ENCODE peak calls at places on chromosomes 3 and 15, in nine cellular contexts. F is GM20000, D is IMR-90, V is ovary, B is heart right ventricle, P is GM06990, C is WERI-Rb-1, S is AG09319, E is adrenal gland. G is an unnamed sample.

GRCh38 chr3:124985358-124985757 is 50.8 kb upstream of the MUC13 start:
- DNase-seq in F (no peak), D (peak), V (no peak), B (no peak), P (no peak), C (no peak), S (no peak), E (no peak), G (no peak)

GRCh38 chr3:155302891-155303290 is 9.4 kb upstream of the STRIT1 start:
- DNase-seq in F (no peak), D (no peak), V (no peak), B (no peak), P (no peak), C (no peak), S (no peak), E (no peak), G (no peak)

GRCh38 chr3:173876476-173876875 is 478.9 kb downstream of the NLGN1 start:
- DNase-seq in F (no peak), D (no peak), V (no peak), B (no peak), P (no peak), C (no peak), S (no peak), E (no peak), G (no peak)

GRCh38 chr15:63054281-63054683 is 11.7 kb downstream of the TPM1 start:
- DNase-seq in F (no peak), D (no peak), V (no peak), B (no peak), P (no peak), C (no peak), S (no peak), E (no peak), G (no peak)

GRCh38 chr3:62373215-62373614 is at the start of gene FEZF2:
- DNase-seq in F (peak), D (no peak), V (no peak), B (no peak), P (no peak), C (no peak), S (no peak), E (no peak), G (no peak)

GRCh38 chr3:71585126-71585525 is 1.6 kb upstream of the FOXP1 start:
- DNase-seq in F (no peak), D (no peak), V (no peak), B (no peak), P (no peak), C (no peak), S (no peak), E (peak), G (no peak)

GRCh38 chr3:174168026-174168425 is 691.1 kb upstream of the NAALADL2 start:
- DNase-seq in F (no peak), D (no peak), V (no peak), B (no peak), P (no peak), C (no peak), S (no peak), E (no peak), G (no peak)

GRCh38 chr3:71525376-71525775 is 58.2 kb downstream of the FOXP1 start:
- DNase-seq in F (no peak), D (no peak), V (no peak), B (no peak), P (no peak), C (no peak), S (no peak), E (no peak), G (no peak)

GRCh38 chr3:61315874-61316273 is 64.6 kb upstream of the FHIT start:
- DNase-seq in F (no peak), D (no peak), V (no peak), B (no peak), P (no peak), C (no peak), S (no peak), E (peak), G (no peak)

GRCh38 chr15:68518785-68519430 is 59.9 kb upstream of the CORO2B start:
- DNase-seq in F (no peak), D (no peak), V (no peak), B (no peak), P (peak), C (no peak), S (no peak), E (no peak), G (no peak)

GRCh38 chr15:80504931-80505330 is 100.7 kb downstream of the ARNT2 start:
- DNase-seq in F (no peak), D (no peak), V (no peak), B (no peak), P (no peak), C (no peak), S (no peak), E (no peak), G (no peak)

GRCh38 chr15:23504003-23504402 is 57.0 kb upstream of the GOLGA6L2 start:
- DNase-seq in F (no peak), D (no peak), V (no peak), B (no peak), P (no peak), C (no peak), S (no peak), E (no peak), G (no peak)

GRCh38 chr3:191774485-191774884 is 313.5 kb downstream of the PYDC2 start:
- DNase-seq in F (no peak), D (no peak), V (no peak), B (no peak), P (no peak), C (no peak), S (no peak), E (peak), G (no peak)

GRCh38 chr3:188123170-188123920 is 30.6 kb upstream of the LPP start:
- DNase-seq in F (no peak), D (peak), V (no peak), B (no peak), P (no peak), C (no peak), S (no peak), E (no peak), G (no peak)

GRCh38 chr3:13831386-13831996 is 48.4 kb downstream of the WNT7A start:
- DNase-seq in F (no peak), D (no peak), V (no peak), B (no peak), P (no peak), C (no peak), S (no peak), E (no peak), G (no peak)

GRCh38 chr15:25093455-25094029 is 138.8 kb downstream of the SNRPN start:
- DNase-seq in F (no peak), D (no peak), V (no peak), B (no peak), P (no peak), C (no peak), S (no peak), E (no peak), G (no peak)

GRCh38 chr15:70375006-70375409 is 277.3 kb upstream of the TLE3 start:
- DNase-seq in F (no peak), D (no peak), V (no peak), B (no peak), P (no peak), C (no peak), S (no peak), E (peak), G (no peak)

GRCh38 chr3:149291178-149291577 is 42.3 kb downstream of the TM4SF18 start:
- DNase-seq in F (peak), D (no peak), V (no peak), B (no peak), P (no peak), C (no peak), S (no peak), E (no peak), G (no peak)

GRCh38 chr3:141876891-141877561 is 583 bp downstream of the ATP1B3 start:
- DNase-seq in F (peak), D (peak), V (peak), B (peak), P (peak), C (peak), S (no peak), E (peak), G (peak)

GRCh38 chr15:81410318-81410753 is 36.3 kb upstream of the TMC3 start:
- DNase-seq in F (peak), D (peak), V (peak), B (peak), P (no peak), C (peak), S (peak), E (peak), G (no peak)

GRCh38 chr15:91535856-91536500 is 317.5 kb upstream of the SLCO3A1 start:
- DNase-seq in F (no peak), D (no peak), V (no peak), B (no peak), P (no peak), C (no peak), S (no peak), E (no peak), G (no peak)

GRCh38 chr3:14660942-14661341 is 9.4 kb downstream of the CCDC174 start:
- DNase-seq in F (no peak), D (no peak), V (no peak), B (no peak), P (no peak), C (no peak), S (no peak), E (no peak), G (no peak)

GRCh38 chr3:184741259-184741556 is 29.3 kb upstream of the MAGEF1 start:
- DNase-seq in F (no peak), D (no peak), V (peak), B (no peak), P (no peak), C (no peak), S (no peak), E (no peak), G (no peak)

GRCh38 chr15:40756938-40757337 is 1.9 kb upstream of the RMDN3 start:
- DNase-seq in F (no peak), D (no peak), V (no peak), B (no peak), P (no peak), C (no peak), S (no peak), E (no peak), G (no peak)

GRCh38 chr15:53586815-53587214 is 172.6 kb downstream of the WDR72 start:
- DNase-seq in F (peak), D (no peak), V (no peak), B (no peak), P (no peak), C (peak), S (no peak), E (peak), G (no peak)

GRCh38 chr3:12413721-12414255 is 70.5 kb upstream of the TSEN2 start:
- DNase-seq in F (no peak), D (no peak), V (no peak), B (no peak), P (no peak), C (no peak), S (no peak), E (no peak), G (no peak)

GRCh38 chr3:62659660-62660059 is 215.6 kb downstream of the CADPS start:
- DNase-seq in F (no peak), D (no peak), V (no peak), B (no peak), P (no peak), C (no peak), S (no peak), E (no peak), G (no peak)

GRCh38 chr3:128327606-128328031 is 139.1 kb downstream of the DNAJB8 start:
- DNase-seq in F (no peak), D (no peak), V (no peak), B (no peak), P (no peak), C (no peak), S (no peak), E (no peak), G (no peak)

GRCh38 chr3:52041118-52041847 is 15.1 kb downstream of the DUSP7 start:
- DNase-seq in F (no peak), D (no peak), V (no peak), B (no peak), P (no peak), C (peak), S (no peak), E (no peak), G (no peak)

GRCh38 chr3:2166552-2166951 is 67.9 kb downstream of the CNTN4 start:
- DNase-seq in F (no peak), D (no peak), V (no peak), B (no peak), P (no peak), C (no peak), S (no peak), E (no peak), G (no peak)
- TF ChIP-seq CTCF in F (no peak), D (no peak), V (no peak), B (no peak), P (peak), C (peak), S (no peak), E (no peak), G (no peak)

DNA sequence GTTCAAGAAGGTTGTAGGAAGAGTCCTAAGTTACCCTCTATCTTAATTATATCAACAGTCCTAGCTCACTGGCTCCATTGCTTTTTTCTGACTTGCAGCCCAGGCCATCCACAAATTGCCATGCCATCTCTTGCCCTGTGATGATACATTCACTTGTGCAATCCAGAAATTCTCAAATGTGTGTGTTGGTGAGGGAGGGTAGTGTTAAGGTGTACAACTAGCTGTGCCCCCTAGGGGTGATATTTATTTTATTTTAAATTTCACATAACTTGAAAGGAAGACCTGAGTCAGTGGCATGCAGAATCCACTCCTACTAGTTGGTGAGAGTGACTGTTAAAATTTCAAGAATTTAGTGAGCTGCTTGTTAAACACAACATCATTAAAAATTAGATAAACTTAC is 156.1 kb upstream of the ANKRD28 start:
- DNase-seq in F (peak), D (no peak), V (no peak), B (no peak), P (no peak), C (no peak), S (no peak), E (no peak), G (no peak)
- TF ChIP-seq CTCF in F (no peak), D (no peak), V (no peak), B (no peak), P (peak), C (no peak), S (no peak), E (no peak), G (no peak)

DNA sequence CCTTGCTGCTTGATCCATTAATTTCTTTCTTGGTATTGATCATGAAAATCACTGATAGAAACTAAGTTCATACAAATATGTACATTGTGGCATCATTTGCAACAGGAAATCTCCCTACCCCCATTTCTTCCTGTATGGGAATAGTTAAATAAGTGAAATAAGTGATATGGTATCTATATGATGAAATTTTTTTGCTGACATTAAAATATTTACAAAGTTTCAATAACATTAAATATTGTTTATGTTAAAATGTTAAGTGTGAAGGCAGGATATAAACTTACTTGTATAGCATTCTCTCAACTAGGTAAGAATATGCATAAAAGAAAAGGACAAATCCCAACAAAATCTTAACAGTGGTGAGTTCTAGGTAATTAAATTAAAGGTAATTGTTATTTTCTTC is 60.1 kb upstream of the ETV5 start:
- DNase-seq in F (no peak), D (no peak), V (no peak), B (no peak), P (no peak), C (no peak), S (no peak), E (no peak), G (no peak)
- TF ChIP-seq CTCF in F (no peak), D (no peak), V (no peak), B (no peak), P (no peak), C (no peak), S (no peak), E (no peak), G (no peak)

GRCh38 chr3:196569003-196569516 is 600 bp downstream of the FBXO45 start:
- DNase-seq in F (peak), D (peak), V (no peak), B (peak), P (peak), C (peak), S (no peak), E (peak), G (peak)
- TF ChIP-seq CTCF in F (no peak), D (no peak), V (no peak), B (no peak), P (no peak), C (no peak), S (no peak), E (no peak), G (no peak)

DNA sequence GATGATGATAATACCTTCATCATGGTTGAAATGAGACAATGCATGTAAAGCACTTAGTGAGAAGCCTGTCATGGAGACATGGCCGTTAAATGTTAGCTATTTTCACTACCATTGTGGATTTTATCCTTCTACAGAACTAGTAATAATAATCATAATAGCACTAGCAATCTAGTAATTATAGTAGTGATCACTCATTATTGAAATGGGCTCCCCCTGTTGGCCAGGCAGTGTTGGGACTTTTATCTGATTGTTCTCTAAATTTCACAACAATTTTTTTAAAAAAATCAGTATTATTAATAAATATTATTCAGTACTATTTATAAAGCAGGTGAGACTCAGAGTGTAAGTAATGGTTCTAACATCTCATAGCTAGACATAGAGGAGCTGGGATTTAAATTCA is 396.3 kb downstream of the IL5RA start:
- DNase-seq in F (no peak), D (no peak), V (no peak), B (no peak), P (no peak), C (no peak), S (no peak), E (no peak), G (no peak)
- TF ChIP-seq CTCF in F (no peak), D (peak), V (no peak), B (no peak), P (peak), C (peak), S (no peak), E (no peak), G (no peak)

DNA sequence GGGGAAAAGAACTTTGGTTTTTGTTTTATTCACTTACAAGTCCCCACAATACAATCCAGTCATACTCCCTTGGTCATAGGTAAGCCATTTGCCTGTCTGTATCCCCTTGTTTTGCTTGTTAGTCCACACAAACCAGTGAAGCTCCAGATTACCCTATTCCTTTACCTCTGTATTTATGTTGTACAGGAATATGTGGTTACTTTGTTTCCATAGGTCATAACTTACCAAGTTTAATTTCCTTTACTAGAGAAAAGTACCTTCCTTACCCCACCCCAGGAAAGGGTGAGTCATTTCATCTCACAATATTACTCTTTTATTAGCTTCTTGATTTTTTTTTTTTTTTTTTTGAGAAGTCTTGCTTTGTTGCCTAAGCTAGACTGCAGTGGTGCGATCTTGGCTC is 113.4 kb upstream of the LRRFIP2 start:
- DNase-seq in F (no peak), D (peak), V (no peak), B (no peak), P (no peak), C (no peak), S (no peak), E (no peak), G (no peak)
- TF ChIP-seq CTCF in F (no peak), D (no peak), V (no peak), B (no peak), P (no peak), C (no peak), S (no peak), E (no peak), G (no peak)

GRCh38 chr15:47496343-47497185 is 220.7 kb upstream of the SEMA6D start:
- DNase-seq in F (no peak), D (no peak), V (no peak), B (no peak), P (no peak), C (no peak), S (no peak), E (no peak), G (no peak)
- TF ChIP-seq CTCF in F (no peak), D (peak), V (no peak), B (no peak), P (no peak), C (no peak), S (no peak), E (no peak), G (no peak)

GRCh38 chr15:73993211-73993994 is 1.1 kb upstream of the PML start:
- DNase-seq in F (no peak), D (no peak), V (no peak), B (no peak), P (no peak), C (no peak), S (no peak), E (no peak), G (no peak)

GRCh38 chr15:73996939-73997338 is 2.4 kb downstream of the PML start:
- DNase-seq in F (peak), D (no peak), V (no peak), B (no peak), P (no peak), C (no peak), S (no peak), E (no peak), G (no peak)

GRCh38 chr15:73994419-73994883 is at the start of gene PML:
- DNase-seq in F (peak), D (peak), V (peak), B (peak), P (peak), C (peak), S (peak), E (peak), G (peak)

GRCh38 chr15:73996267-73996666 is 1.8 kb downstream of the PML start:
- DNase-seq in F (no peak), D (no peak), V (no peak), B (no peak), P (no peak), C (no peak), S (no peak), E (no peak), G (no peak)

GRCh38 chr15:73994912-73995622 is 551 bp downstream of the PML start:
- DNase-seq in F (no peak), D (no peak), V (peak), B (peak), P (no peak), C (no peak), S (no peak), E (peak), G (no peak)
- TF ChIP-seq CTCF in F (no peak), D (no peak), V (no peak), B (no peak), P (no peak), C (no peak), S (no peak), E (no peak), G (no peak)

GRCh38 chr3:18444597-18445420 is 19.7 kb upstream of the SATB1 start:
- DNase-seq in F (peak), D (peak), V (peak), B (peak), P (peak), C (peak), S (no peak), E (peak), G (no peak)
- TF ChIP-seq CTCF in F (no peak), D (peak), V (peak), B (peak), P (no peak), C (peak), S (peak), E (no peak), G (no peak)

G was measured in omental fat pad.